ENCODE peak calls at places on chromosome 4, in eight cellular contexts. F is psoas muscle, Z is IMR-90, C is dorsolateral prefrontal cortex, L is astrocyte, E is H1, I is tibial nerve, D is AG09309. M is an unnamed sample.
A peak's percentile ranks its signal among the peaks of the same experiment; 100 is the strongest.

GRCh38 chr4:166363198-166363597 is 490.2 kb downstream of the TLL1 start:
- DNase-seq in F (no peak), Z (no peak), C (no peak), L (no peak), E (no peak), I (no peak), D (no peak), M (no peak)

GRCh38 chr4:159487284-159487747 is 384.4 kb downstream of the RAPGEF2 start:
- DNase-seq in F (peak; percentile 17), Z (peak; percentile 74), C (peak; percentile 34), L (peak; percentile 62), E (peak; percentile 63), I (peak; percentile 26), D (peak; percentile 53), M (peak; percentile 87)

GRCh38 chr4:137106733-137107132 is 425.6 kb downstream of the PCDH18 start:
- DNase-seq in F (no peak), Z (no peak), C (no peak), L (no peak), E (no peak), I (no peak), D (no peak), M (no peak)

GRCh38 chr4:78601013-78601412 is 49.4 kb downstream of the ANXA3 start:
- DNase-seq in F (no peak), Z (no peak), C (no peak), L (peak; percentile 53), E (no peak), I (no peak), D (no peak), M (no peak)

GRCh38 chr4:78185117-78185516 is 128.0 kb downstream of the FRAS1 start:
- DNase-seq in F (no peak), Z (no peak), C (no peak), L (no peak), E (no peak), I (no peak), D (no peak), M (no peak)

GRCh38 chr4:13142191-13142590 is 341.9 kb downstream of the RAB28 start:
- DNase-seq in F (no peak), Z (no peak), C (no peak), L (no peak), E (no peak), I (no peak), D (no peak), M (no peak)

GRCh38 chr4:52751349-52751911 is at the start of gene ERVMER34-1:
- DNase-seq in F (peak; percentile 42), Z (no peak), C (peak; percentile 29), L (peak; percentile 8), E (peak; percentile 88), I (peak; percentile 14), D (no peak), M (peak; percentile 26)

GRCh38 chr4:138256608-138257007 is 14.5 kb upstream of the SLC7A11 start:
- DNase-seq in F (no peak), Z (no peak), C (no peak), L (no peak), E (no peak), I (no peak), D (no peak), M (no peak)

GRCh38 chr4:151251922-151252321 is 25.0 kb upstream of the PRSS48 start:
- DNase-seq in F (no peak), Z (no peak), C (no peak), L (no peak), E (no peak), I (no peak), D (no peak), M (no peak)

GRCh38 chr4:94523617-94524016 is 71.9 kb downstream of the PDLIM5 start:
- DNase-seq in F (no peak), Z (peak; percentile 59), C (no peak), L (peak; percentile 76), E (no peak), I (no peak), D (no peak), M (peak; percentile 68)

GRCh38 chr4:36280555-36280954 is 861 bp upstream of the DTHD1 start:
- DNase-seq in F (no peak), Z (no peak), C (no peak), L (no peak), E (no peak), I (no peak), D (no peak), M (no peak)

GRCh38 chr4:105060628-105061027 is 86.0 kb upstream of the TET2 start:
- DNase-seq in F (no peak), Z (peak; percentile 31), C (no peak), L (peak; percentile 76), E (no peak), I (no peak), D (no peak), M (peak; percentile 20)

GRCh38 chr4:173243321-173243720 is 74.7 kb downstream of the GALNT7 start:
- DNase-seq in F (no peak), Z (peak; percentile 88), C (no peak), L (peak; percentile 80), E (no peak), I (no peak), D (peak; percentile 44), M (peak; percentile 55)

GRCh38 chr4:2249526-2249991 is 7.6 kb upstream of the HAUS3 start:
- DNase-seq in F (no peak), Z (no peak), C (no peak), L (no peak), E (no peak), I (no peak), D (no peak), M (no peak)

GRCh38 chr4:113293673-113294072 is 244.2 kb downstream of the ANK2 start:
- DNase-seq in F (no peak), Z (no peak), C (no peak), L (no peak), E (no peak), I (no peak), D (no peak), M (peak; percentile 43)
- TF ChIP-seq CTCF in F (no peak), Z (no peak), C (no peak), L (peak; percentile 27), E (peak; percentile 33), I (no peak), D (peak; percentile 41), M (peak; percentile 27)

DNA sequence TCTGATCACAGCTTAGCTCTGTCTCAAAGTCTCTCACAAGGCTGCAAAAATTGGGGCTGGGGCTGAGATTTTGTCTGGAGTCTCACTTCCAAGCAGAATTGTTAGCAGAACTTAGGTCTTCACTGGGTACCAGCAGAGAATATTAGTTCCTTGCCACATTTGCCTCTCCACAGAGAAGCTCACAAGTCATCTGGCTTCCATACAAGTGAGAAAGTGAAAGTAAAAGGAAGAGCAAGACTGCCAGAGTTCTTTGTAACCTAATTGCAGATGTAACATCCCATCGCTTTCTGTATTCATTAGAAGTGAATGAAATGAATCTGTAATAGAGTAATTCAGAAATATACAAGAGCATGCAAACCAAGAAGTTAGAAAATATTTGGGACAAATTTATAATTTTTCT is 624.1 kb upstream of the GNPDA2 start:
- DNase-seq in F (no peak), Z (no peak), C (no peak), L (peak; percentile 0), E (no peak), I (no peak), D (no peak), M (peak; percentile 43)
- H3K4me3 ChIP-seq in F (peak overlapping the region; percentile 26), Z (no peak overlapping the region), C (peak overlapping the region; percentile 50), L (peak overlapping the region; percentile 20), E (no peak overlapping the region), I (peak overlapping the region; percentile 37), D (no peak overlapping the region), M (peak overlapping the region; percentile 38)

GRCh38 chr4:144357970-144358369 is 217.5 kb upstream of the GYPA start:
- DNase-seq in F (no peak), Z (no peak), C (no peak), L (no peak), E (no peak), I (no peak), D (no peak), M (no peak)

GRCh38 chr4:144356941-144357381 is 216.4 kb upstream of the GYPA start:
- DNase-seq in F (no peak), Z (no peak), C (no peak), L (no peak), E (no peak), I (no peak), D (no peak), M (peak; percentile 25)

GRCh38 chr4:144360394-144360793 is 219.9 kb upstream of the GYPA start:
- DNase-seq in F (no peak), Z (no peak), C (no peak), L (no peak), E (no peak), I (no peak), D (no peak), M (no peak)

GRCh38 chr4:144353240-144353639 is 212.7 kb upstream of the GYPA start:
- DNase-seq in F (no peak), Z (no peak), C (no peak), L (no peak), E (no peak), I (no peak), D (no peak), M (no peak)

DNA sequence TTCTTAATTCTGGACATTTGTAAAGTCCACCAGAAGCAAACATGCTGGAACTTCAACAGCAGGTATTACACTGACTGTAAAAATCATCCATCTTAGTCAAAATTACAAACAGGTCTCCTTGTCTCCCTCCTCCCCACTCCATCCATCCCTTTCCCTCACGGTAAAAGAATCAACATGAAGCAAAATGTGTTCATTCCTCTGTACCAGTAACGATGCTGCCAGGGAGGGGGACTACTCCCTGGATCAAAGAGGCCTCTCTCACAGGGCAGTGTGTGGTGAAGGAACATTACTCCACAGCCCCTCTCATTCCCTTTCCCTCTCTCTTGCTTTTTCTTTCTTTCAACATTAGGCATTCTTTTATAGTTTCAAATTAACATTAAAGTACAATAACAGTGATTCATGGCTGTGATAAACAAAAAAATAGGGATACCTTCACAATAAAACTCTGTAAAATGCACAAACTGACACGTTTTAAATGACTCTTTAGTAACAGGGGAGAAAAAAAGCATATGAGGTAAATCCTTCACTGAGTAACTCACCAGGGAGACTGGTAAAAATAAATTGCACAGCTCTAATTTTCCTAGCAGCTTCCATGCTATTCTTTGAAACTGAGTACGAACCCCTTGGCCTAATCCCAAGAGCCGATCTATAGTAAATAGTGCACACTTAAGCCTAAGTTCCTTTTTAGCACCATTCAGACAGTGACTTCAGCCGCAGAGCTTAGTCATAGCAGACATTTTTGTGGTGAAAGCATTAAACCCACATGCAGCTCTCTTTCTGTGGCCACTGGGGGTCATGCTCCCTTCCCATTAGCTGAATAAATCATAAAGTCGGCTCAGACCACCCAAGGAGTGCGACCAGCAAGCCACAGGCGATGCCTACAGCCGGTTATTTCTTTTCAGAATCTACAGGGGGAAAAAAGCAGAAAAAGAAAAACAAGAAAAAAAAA is 215.6 kb upstream of the GYPA start:
- DNase-seq in F (no peak), Z (peak; percentile 78), C (no peak), L (peak; percentile 99), E (no peak), I (peak; percentile 36), D (peak; percentile 61), M (peak; percentile 93)
- TF ChIP-seq CTCF in F (no peak), Z (peak; percentile 10), C (no peak), L (no peak), E (peak; percentile 39), I (peak; percentile 21), D (peak; percentile 14), M (peak; percentile 38)

DNA sequence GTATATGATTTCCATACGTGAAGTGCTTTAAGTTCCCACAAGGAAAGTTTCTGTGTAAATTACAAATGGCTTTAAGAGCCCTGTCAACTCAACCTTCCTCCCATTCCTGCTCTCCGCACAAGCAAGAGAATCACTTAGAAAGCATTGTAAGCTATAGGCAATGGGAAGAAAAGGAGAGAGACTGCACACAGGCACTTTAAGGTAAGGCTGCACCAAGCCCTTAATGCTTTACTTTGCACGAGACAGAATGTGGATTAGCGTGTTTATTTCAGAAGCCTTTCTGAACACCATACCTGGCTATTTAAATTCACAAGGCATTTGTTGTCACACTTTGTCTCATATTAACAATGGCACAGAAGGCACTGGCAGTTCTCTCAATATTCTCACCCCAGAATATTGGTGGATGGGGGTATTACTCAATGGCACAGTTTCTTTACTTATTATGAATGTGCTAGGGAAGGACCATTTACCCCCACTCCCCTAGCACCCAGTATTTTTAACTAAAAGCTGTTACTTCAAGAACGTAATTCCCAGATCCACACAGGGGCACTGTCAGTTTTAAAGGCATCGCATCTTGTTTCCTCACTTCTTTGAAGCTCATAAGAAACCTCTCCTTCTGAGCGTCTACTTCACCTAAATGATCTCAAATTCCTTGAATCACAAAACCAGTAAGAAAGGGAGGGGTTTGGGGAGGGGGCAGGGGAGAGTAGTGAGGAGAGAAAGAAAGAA is 150.0 kb downstream of the MAML3 start:
- DNase-seq in F (no peak), Z (peak; percentile 8), C (no peak), L (no peak), E (peak; percentile 29), I (no peak), D (no peak), M (no peak)
- H3K4me3 ChIP-seq in F (peak overlapping the region; percentile 61), Z (peak overlapping the region; percentile 22), C (peak overlapping the region; percentile 64), L (peak overlapping the region; percentile 41), E (no peak overlapping the region), I (peak overlapping the region; percentile 47), D (peak overlapping the region; percentile 34), M (peak overlapping the region; percentile 41)